ENCODE peak calls at places on chromosomes 2 and 18, in four cellular contexts. G is astrocyte of the spinal cord, L is sciatic nerve, T is RKO. K is an unnamed sample.

GRCh38 chr2:179532890-179533289 is 268.3 kb upstream of the SESTD1 start:
- DNase-seq in L (no peak), G (no peak), T (no peak), K (no peak)

GRCh38 chr2:200615247-200615646 is 29.4 kb downstream of the AOX1 start:
- DNase-seq in T (peak), L (no peak), G (peak), K (no peak)

GRCh38 chr2:239855863-239856587 is 169.1 kb downstream of the NDUFA10 start:
- DNase-seq in G (no peak), T (no peak), L (peak), K (no peak)

GRCh38 chr18:8515142-8515865 is 93.9 kb upstream of the RAB12 start:
- DNase-seq in L (no peak), T (no peak), G (no peak), K (no peak)

GRCh38 chr2:42098571-42099430 is 51.0 kb downstream of the PKDCC start:
- DNase-seq in L (no peak), T (no peak), G (no peak), K (peak)

GRCh38 chr2:189555243-189555642 is 25.3 kb downstream of the SLC40A1 start:
- DNase-seq in T (no peak), L (no peak), G (no peak), K (no peak)

GRCh38 chr2:239181074-239181581 is 219.7 kb downstream of the HDAC4 start:
- DNase-seq in G (no peak), L (peak), T (no peak), K (peak)

GRCh38 chr2:7707723-7708122 is 790.5 kb downstream of the RNF144A start:
- DNase-seq in G (peak), L (no peak), T (no peak), K (no peak)

GRCh38 chr2:188813315-188813714 is 160.9 kb upstream of the COL3A1 start:
- DNase-seq in L (no peak), T (no peak), G (peak), K (no peak)

GRCh38 chr2:136215449-136215848 is 97.5 kb upstream of the CXCR4 start:
- DNase-seq in L (no peak), T (no peak), G (no peak), K (no peak)

GRCh38 chr2:227464356-227464755 is 7.6 kb upstream of the AGFG1 start:
- DNase-seq in L (no peak), T (no peak), G (no peak), K (no peak)

GRCh38 chr2:168354499-168354898 is 101.6 kb upstream of the CERS6 start:
- DNase-seq in T (no peak), L (no peak), G (no peak), K (no peak)